ENCODE peak calls at places on chromosomes 1 and 21, in nine cellular contexts. A is CD8-positive, alpha-beta T cell; V is IMR-90; I is Caco-2; F is endothelial cell; U is GM20000; O is foreskin fibroblast; M is uterus; E is cardiac muscle cell. R is an unnamed sample.

GRCh38 chr1:48082271-48082925 is 85.2 kb upstream of the TRABD2B start:
- DNase-seq in F (no peak), E (no peak), M (peak; percentile 34), O (no peak), A (no peak), V (no peak), U (no peak), I (no peak), R (no peak)

GRCh38 chr1:204647805-204648153 is 37.8 kb downstream of the LRRN2 start:
- DNase-seq in O (no peak), M (no peak), A (no peak), I (no peak), F (no peak), E (no peak), U (no peak), V (no peak), R (no peak)

GRCh38 chr21:36021251-36021837 is 39.0 kb downstream of the SETD4 start:
- DNase-seq in V (no peak), A (no peak), I (no peak), M (no peak), E (no peak), U (peak; percentile 53), F (no peak), O (no peak), R (no peak)

GRCh38 chr1:177913762-177914540 is 55.9 kb downstream of the SEC16B start:
- DNase-seq in I (peak; percentile 50), A (no peak), O (peak; percentile 81), E (peak; percentile 42), U (no peak), M (no peak), F (peak; percentile 44), V (peak; percentile 63), R (no peak)

GRCh38 chr1:211606327-211606913 is 27.5 kb upstream of the SLC30A1 start:
- DNase-seq in V (no peak), E (no peak), F (no peak), I (no peak), A (peak; percentile 23), M (no peak), U (peak; percentile 47), O (no peak), R (no peak)

GRCh38 chr1:85333186-85333585 is 56.8 kb upstream of the BCL10 start:
- DNase-seq in E (no peak), V (no peak), A (no peak), M (no peak), O (no peak), I (no peak), F (no peak), U (no peak), R (no peak)

GRCh38 chr1:32394890-32395415 is 712 bp upstream of the BSDC1 start:
- DNase-seq in E (no peak), V (peak; percentile 25), A (no peak), F (no peak), M (no peak), O (no peak), U (no peak), I (peak; percentile 32), R (no peak)

GRCh38 chr1:219792337-219793021 is 135.9 kb downstream of the SLC30A10 start:
- DNase-seq in V (peak; percentile 75), F (no peak), A (no peak), I (no peak), E (peak; percentile 70), O (peak; percentile 95), U (no peak), M (no peak), R (no peak)

GRCh38 chr1:41621791-41622190 is 137.3 kb upstream of the EDN2 start:
- DNase-seq in U (no peak), E (no peak), F (no peak), M (no peak), V (no peak), A (no peak), I (no peak), O (no peak), R (no peak)

GRCh38 chr1:91791691-91792392 is 94.1 kb downstream of the TGFBR3 start:
- DNase-seq in U (no peak), O (peak; percentile 59), I (no peak), F (no peak), M (peak; percentile 73), V (no peak), A (no peak), E (no peak), R (no peak)

GRCh38 chr1:1435094-1435903 is at the start of gene VWA1:
- DNase-seq in O (peak; percentile 88), I (peak; percentile 58), V (peak; percentile 58), A (peak; percentile 69), U (peak; percentile 96), E (peak; percentile 82), F (peak; percentile 75), M (peak; percentile 73), R (no peak)

GRCh38 chr1:167447521-167448136 is 70.7 kb downstream of the CD247 start:
- DNase-seq in O (no peak), F (no peak), V (no peak), I (no peak), M (no peak), E (no peak), A (peak; percentile 75), U (no peak), R (no peak)

GRCh38 chr1:61043010-61043820 is 39.1 kb upstream of the NFIA start:
- DNase-seq in E (peak; percentile 80), A (peak; percentile 87), V (peak; percentile 48), I (no peak), U (peak; percentile 66), F (peak; percentile 96), M (peak; percentile 85), O (peak; percentile 91), R (peak; percentile 85)

GRCh38 chr1:3063379-3064295 is 5.4 kb upstream of the PRDM16 start:
- DNase-seq in O (no peak), A (no peak), E (no peak), U (no peak), V (no peak), F (no peak), I (peak; percentile 19), M (no peak), R (no peak)

GRCh38 chr1:113913887-113914664 is 8.9 kb downstream of the DCLRE1B start:
- DNase-seq in E (no peak), I (no peak), M (no peak), U (no peak), A (no peak), F (no peak), O (no peak), V (no peak), R (no peak)

GRCh38 chr1:38190978-38191377 is 144.4 kb upstream of the POU3F1 start:
- DNase-seq in I (no peak), U (no peak), E (no peak), M (no peak), A (no peak), V (no peak), O (no peak), F (no peak), R (no peak)

GRCh38 chr1:38185913-38186312 is 139.3 kb upstream of the POU3F1 start:
- DNase-seq in I (no peak), U (no peak), O (no peak), A (no peak), V (no peak), M (no peak), F (no peak), E (no peak), R (no peak)

GRCh38 chr1:38194486-38194885 is 147.9 kb upstream of the POU3F1 start:
- DNase-seq in U (no peak), F (no peak), O (no peak), A (no peak), V (no peak), E (no peak), M (no peak), I (no peak), R (no peak)

GRCh38 chr1:38193040-38193439 is 146.4 kb upstream of the POU3F1 start:
- DNase-seq in O (no peak), I (no peak), M (no peak), F (no peak), V (no peak), E (no peak), U (no peak), A (no peak), R (no peak)

GRCh38 chr1:38191451-38191850 is 144.9 kb upstream of the POU3F1 start:
- DNase-seq in U (no peak), E (no peak), M (no peak), A (no peak), I (no peak), F (no peak), V (no peak), O (peak; percentile 2), R (no peak)
- TF ChIP-seq CTCF in U (no peak), E (no peak), M (no peak), A (no peak), I (no peak), F (no peak), V (no peak), O (no peak), R (no peak)

DNA sequence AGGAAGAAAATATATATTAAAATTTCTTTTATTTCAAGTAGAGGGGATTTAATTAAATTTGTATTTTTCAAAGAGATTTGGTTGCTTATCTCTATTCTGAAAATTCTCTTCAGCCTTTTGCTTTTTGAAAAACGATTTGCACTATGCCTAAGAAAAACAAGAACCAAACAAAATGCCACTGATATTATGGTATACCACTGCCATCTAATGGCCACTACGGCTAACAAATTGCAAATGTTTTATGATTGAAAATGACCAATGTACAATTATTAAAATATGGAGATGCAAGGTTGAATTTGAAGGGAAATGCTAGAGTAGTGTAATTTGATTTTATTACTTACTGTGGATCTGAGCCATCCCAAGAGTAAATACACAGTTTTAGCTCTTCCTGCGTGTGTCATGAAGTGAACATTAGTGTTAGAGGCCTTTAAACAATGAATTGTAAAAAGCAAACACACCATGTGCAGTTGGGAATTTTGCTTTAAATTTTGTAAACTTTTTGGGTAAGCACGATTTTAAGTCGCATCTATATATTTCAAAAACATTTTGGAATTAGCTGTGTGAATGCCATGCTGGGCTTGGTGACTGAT is 137.4 kb upstream of the USP25 start:
- DNase-seq in M (no peak), E (peak; percentile 49), F (peak; percentile 7), U (peak; percentile 18), I (no peak), V (peak; percentile 45), O (peak; percentile 61), A (no peak), R (no peak)
- TF ChIP-seq CTCF in M (peak; percentile 57), E (peak; percentile 58), F (peak; percentile 63), U (peak; percentile 23), I (peak; percentile 52), V (peak; percentile 69), O (peak; percentile 51), A (peak; percentile 65), R (peak; percentile 73)

DNA sequence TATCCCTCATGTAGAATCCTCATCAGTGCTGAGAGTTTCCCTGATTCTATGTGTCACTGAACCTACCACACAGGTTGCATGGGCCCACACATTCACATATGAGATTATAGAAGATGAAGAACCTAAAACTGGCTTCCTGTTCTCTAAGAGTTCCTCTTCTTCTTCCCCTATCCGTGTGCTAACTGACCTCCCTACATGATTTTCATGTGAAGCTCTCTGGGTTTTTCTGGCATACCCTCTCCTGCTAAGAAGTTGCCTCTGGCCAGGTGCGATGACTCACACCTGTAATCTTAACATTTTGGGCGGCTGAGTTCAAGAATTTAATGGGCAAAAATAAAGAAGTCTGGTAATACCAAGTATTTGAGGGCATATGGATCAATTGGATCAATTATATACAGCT is 5.5 kb upstream of the CD244 start:
- DNase-seq in V (no peak), U (no peak), O (no peak), I (no peak), F (no peak), A (no peak), E (no peak), M (no peak), R (no peak)
- TF ChIP-seq CTCF in V (no peak), U (no peak), O (no peak), I (no peak), F (no peak), A (no peak), E (no peak), M (no peak), R (no peak)

GRCh38 chr1:226309398-226310122 is 596 bp upstream of the LIN9 start:
- DNase-seq in I (no peak), A (no peak), O (peak; percentile 70), U (no peak), M (peak; percentile 27), F (no peak), E (peak; percentile 65), V (no peak), R (no peak)
- TF ChIP-seq CTCF in I (no peak), A (no peak), O (peak; percentile 12), U (no peak), M (peak; percentile 30), F (no peak), E (no peak), V (peak; percentile 15), R (peak; percentile 25)